ENCODE peak calls at places on chromosomes 13 and 19, in seven cellular contexts. U, J, R, H, D, C and Y are unnamed samples.

GRCh38 chr19:18291019-18291524 is 9.7 kb upstream of the JUND start:
- DNase-seq in U (no peak), J (no peak), R (peak; percentile 77), H (no peak), D (peak; percentile 50), C (peak; percentile 39), Y (no peak)

GRCh38 chr13:40519637-40520036 is 146.8 kb downstream of the FOXO1 start:
- DNase-seq in U (no peak), J (no peak), R (peak; percentile 71), H (no peak), D (peak; percentile 27), C (no peak), Y (no peak)

GRCh38 chr13:42119875-42120274 is 71.4 kb downstream of the DGKH start:
- DNase-seq in U (no peak), J (no peak), R (no peak), H (no peak), D (no peak), C (no peak), Y (no peak)

GRCh38 chr19:45972944-45973525 is 630 bp downstream of the NOVA2 start:
- DNase-seq in U (no peak), J (no peak), R (no peak), H (no peak), D (no peak), C (no peak), Y (no peak)

GRCh38 chr13:42760949-42761348 is 20.4 kb upstream of the FAM216B start:
- DNase-seq in U (no peak), J (no peak), R (no peak), H (no peak), D (no peak), C (no peak), Y (no peak)

GRCh38 chr13:44333950-44334675 is 39.5 kb upstream of the SERP2 start:
- DNase-seq in U (no peak), J (no peak), R (no peak), H (no peak), D (no peak), C (no peak), Y (no peak)

GRCh38 chr13:73401769-73402168 is 343.0 kb downstream of the KLF5 start:
- DNase-seq in U (no peak), J (no peak), R (no peak), H (no peak), D (no peak), C (no peak), Y (peak; percentile 11)

GRCh38 chr19:39825093-39825463 is 8.9 kb downstream of the DYRK1B start:
- DNase-seq in U (no peak), J (no peak), R (no peak), H (no peak), D (no peak), C (no peak), Y (no peak)

GRCh38 chr19:16928351-16928750 is 39.6 kb downstream of the F2RL3 start:
- DNase-seq in U (no peak), J (no peak), R (no peak), H (no peak), D (no peak), C (no peak), Y (no peak)

GRCh38 chr13:94192576-94192975 is 286.9 kb downstream of the DCT start:
- DNase-seq in U (no peak), J (peak; percentile 56), R (no peak), H (peak; percentile 18), D (no peak), C (peak; percentile 8), Y (peak; percentile 32)

GRCh38 chr13:94249512-94249911 is 230.0 kb downstream of the DCT start:
- DNase-seq in U (no peak), J (no peak), R (no peak), H (no peak), D (no peak), C (no peak), Y (peak; percentile 51)

GRCh38 chr13:36997716-36998427 is 1.3 kb downstream of the ALG5 start:
- DNase-seq in U (no peak), J (no peak), R (no peak), H (no peak), D (no peak), C (no peak), Y (no peak)

GRCh38 chr13:87344176-87344575 is 327.0 kb upstream of the SLITRK5 start:
- DNase-seq in U (no peak), J (no peak), R (no peak), H (no peak), D (no peak), C (no peak), Y (peak; percentile 12)

GRCh38 chr13:107650081-107650701 is 565.1 kb downstream of the LIG4 start:
- DNase-seq in U (peak; percentile 83), J (peak; percentile 76), R (no peak), H (no peak), D (peak; percentile 43), C (peak; percentile 9), Y (peak; percentile 56)

GRCh38 chr13:111626371-111627305 is 306.2 kb downstream of the TEX29 start:
- DNase-seq in U (no peak), J (no peak), R (no peak), H (no peak), D (peak; percentile 68), C (no peak), Y (no peak)

GRCh38 chr13:20708216-20708615 is 4.7 kb downstream of the IL17D start:
- DNase-seq in U (no peak), J (no peak), R (no peak), H (no peak), D (no peak), C (no peak), Y (no peak)

GRCh38 chr13:90545070-90545840 is 802.2 kb upstream of the MIR17HG start:
- DNase-seq in U (peak; percentile 28), J (no peak), R (no peak), H (no peak), D (no peak), C (no peak), Y (no peak)

GRCh38 chr13:58855283-58855682 is 1223.7 kb downstream of the PCDH17 start:
- DNase-seq in U (no peak), J (no peak), R (no peak), H (no peak), D (no peak), C (no peak), Y (peak; percentile 28)

GRCh38 chr13:43153436-43154082 is 130.2 kb downstream of the DNAJC15 start:
- DNase-seq in U (no peak), J (no peak), R (no peak), H (no peak), D (no peak), C (no peak), Y (peak; percentile 29)

DNA sequence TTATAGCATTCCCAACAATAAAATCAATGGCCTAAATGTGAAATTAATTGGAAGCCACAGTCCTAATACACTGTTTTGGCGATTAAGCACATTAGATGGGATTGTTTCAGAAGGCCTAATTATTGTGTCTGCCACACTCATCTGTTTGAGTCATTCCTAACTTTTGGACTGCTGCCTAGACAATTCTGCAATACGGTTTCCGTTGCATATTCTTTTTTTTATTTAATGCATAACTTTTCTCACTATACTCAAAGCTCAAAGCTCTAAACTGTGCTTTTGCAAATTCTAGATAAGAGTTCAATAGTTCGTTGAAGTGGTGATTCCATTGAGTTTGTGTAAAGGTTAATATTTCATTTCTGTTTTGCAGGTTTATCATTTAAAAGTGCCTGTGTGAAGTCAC is 53.1 kb downstream of the MBNL2 start:
- DNase-seq in U (no peak), J (no peak), R (no peak), H (no peak), D (no peak), C (no peak), Y (no peak)
- H3K4me1 ChIP-seq in U (peaks cover 21% of the 10 kb centered on the region), J (peaks cover 37% of the 10 kb centered on the region), R (peaks cover 68% of the 10 kb centered on the region), H (peaks cover 9% of the 10 kb centered on the region), D (peaks cover 82% of the 10 kb centered on the region), C (no peaks in the 10 kb centered on the region), Y (peaks cover 9% of the 10 kb centered on the region)

DNA sequence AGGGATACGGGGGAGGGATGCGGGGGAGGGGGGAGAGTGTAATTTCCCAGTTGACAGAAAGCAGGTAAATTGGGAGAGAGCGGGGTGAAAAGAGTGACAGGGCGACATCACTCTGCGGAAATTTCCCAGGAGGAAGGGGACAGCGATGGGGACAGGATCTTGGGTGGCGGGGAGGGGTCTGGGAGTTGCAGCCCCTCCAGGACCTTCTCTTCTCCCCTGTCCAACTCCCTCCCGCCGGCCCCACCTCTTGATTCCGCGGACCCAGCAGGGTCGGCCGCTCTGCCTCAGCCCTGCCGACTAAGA is 107.9 kb upstream of the DOCK9 start:
- DNase-seq in U (no peak), J (no peak), R (no peak), H (no peak), D (no peak), C (no peak), Y (no peak)
- H3K27me3 ChIP-seq in U (no peaks in the 10 kb centered on the region), J (no peaks in the 10 kb centered on the region), R (no peaks in the 10 kb centered on the region), H (no peaks in the 10 kb centered on the region), D (no peaks in the 10 kb centered on the region), C (no peaks in the 10 kb centered on the region), Y (no peaks in the 10 kb centered on the region)

DNA sequence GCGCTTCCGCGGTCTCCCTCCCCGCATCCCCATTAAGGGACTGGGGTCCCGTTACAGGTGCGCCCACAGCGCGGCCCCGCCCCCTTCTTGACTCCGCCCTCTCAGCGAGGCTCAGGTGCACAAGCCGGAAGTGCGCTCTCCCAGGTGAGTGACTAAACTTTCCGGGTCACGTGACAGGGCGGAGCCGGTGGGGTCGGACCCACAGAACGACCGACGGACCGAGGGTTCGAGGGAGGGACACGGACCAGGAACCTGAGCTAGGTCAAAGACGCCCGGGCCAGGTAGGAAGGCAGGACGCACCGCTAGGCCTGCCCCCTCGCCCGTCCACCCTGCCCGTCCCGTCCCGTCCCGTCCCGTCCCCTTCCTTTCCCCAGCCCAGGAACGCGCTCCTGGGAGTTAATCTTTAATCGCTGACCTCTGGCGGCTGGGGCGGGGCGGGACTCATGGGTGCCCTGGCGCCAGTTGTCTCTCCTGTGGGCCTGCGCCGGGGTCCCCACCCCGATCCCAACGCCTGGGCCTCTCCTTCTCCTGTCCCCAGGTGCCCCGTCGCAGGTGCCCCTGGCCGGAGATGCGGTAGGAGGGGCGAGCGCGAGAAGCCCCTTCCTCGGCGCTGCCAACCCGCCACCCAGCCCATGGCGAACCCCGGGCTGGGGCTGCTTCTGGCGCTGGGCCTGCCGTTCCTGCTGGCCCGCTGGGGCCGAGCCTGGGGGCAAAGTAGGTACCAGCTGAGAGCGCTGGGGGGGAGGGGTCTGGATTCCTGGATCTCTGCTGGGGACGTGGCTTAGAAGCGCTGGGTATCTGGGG is at the start of gene CRB3:
- DNase-seq in U (no peak), J (no peak), R (no peak), H (peak; percentile 90), D (no peak), C (no peak), Y (no peak)
- H3K4me3 ChIP-seq in U (no peak within 1 kb of the TSS), J (no peak within 1 kb of the TSS), R (no peak within 1 kb of the TSS), H (peak within 1 kb of the TSS; percentile 75), D (no peak within 1 kb of the TSS), C (no peak within 1 kb of the TSS), Y (no peak within 1 kb of the TSS)

GRCh38 chr13:57635541-57635940 is 4.0 kb downstream of the PCDH17 start:
- DNase-seq in U (no peak), J (no peak), R (no peak), H (no peak), D (no peak), C (no peak), Y (no peak)
- H3K4me1 ChIP-seq in U (no peaks in the 10 kb centered on the region), J (peaks cover 12% of the 10 kb centered on the region), R (peaks cover 24% of the 10 kb centered on the region), H (no peaks in the 10 kb centered on the region), D (peaks cover 21% of the 10 kb centered on the region), C (no peaks in the 10 kb centered on the region), Y (no peaks in the 10 kb centered on the region)

DNA sequence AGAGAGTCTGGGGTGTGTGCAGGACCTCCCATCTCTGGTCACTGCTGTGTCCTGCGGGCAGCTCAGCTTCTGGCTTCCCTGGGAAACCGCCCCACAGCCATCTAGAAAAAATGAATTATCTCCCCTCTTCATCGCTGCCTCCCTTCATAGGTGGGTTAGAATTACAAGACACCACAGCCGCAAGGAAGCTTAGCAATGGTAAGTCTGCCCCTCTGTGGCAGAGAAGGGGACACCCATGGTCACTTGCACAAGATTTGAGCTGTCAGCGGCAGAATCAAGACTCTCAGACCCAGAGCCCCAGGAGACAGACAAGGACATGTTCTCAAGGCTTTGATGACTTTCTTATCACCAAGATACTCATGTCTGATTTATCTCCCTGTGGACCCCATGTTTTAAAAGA is 110.8 kb upstream of the PABPC3 start:
- DNase-seq in U (no peak), J (no peak), R (no peak), H (no peak), D (no peak), C (no peak), Y (peak; percentile 25)
- H3K27me3 ChIP-seq in U (no peaks in the 10 kb centered on the region), J (peaks cover 6% of the 10 kb centered on the region), R (no peaks in the 10 kb centered on the region), H (no peaks in the 10 kb centered on the region), D (no peaks in the 10 kb centered on the region), C (no peaks in the 10 kb centered on the region), Y (no peaks in the 10 kb centered on the region)